ENCODE peak calls at places on chromosomes 2 and 18, in six cellular contexts. One of them, this sample, is unnamed.

GRCh38 chr2:213475433-213475832 is 191.2 kb downstream of the SPAG16 start:
- DNase-seq in Right ventricle myocardium inferior: no peak
- DNase-seq in posterior vena cava: no peak
- DNase-seq in NCI-H82: no peak
- DNase-seq in endothelial cell of umbilical vein: no peak
- DNase-seq in stimulated activated CD8-positive, alpha-beta memory T cell treated with anti-CD3 and anti-CD28 coated beads, Interleukin-15, amount 100 ng/mL, for 48 hours: no peak
- DNase-seq in this sample: no peak

GRCh38 chr18:63970803-63971191 is 916 bp downstream of the SERPINB8 start:
- DNase-seq in Right ventricle myocardium inferior: peak
- DNase-seq in posterior vena cava: no peak
- DNase-seq in NCI-H82: no peak
- DNase-seq in endothelial cell of umbilical vein: no peak
- DNase-seq in stimulated activated CD8-positive, alpha-beta memory T cell treated with anti-CD3 and anti-CD28 coated beads, Interleukin-15, amount 100 ng/mL, for 48 hours: no peak
- DNase-seq in this sample: no peak

GRCh38 chr2:140988597-140988996 is 1142.2 kb downstream of the LRP1B start:
- DNase-seq in Right ventricle myocardium inferior: no peak
- DNase-seq in posterior vena cava: no peak
- DNase-seq in NCI-H82: no peak
- DNase-seq in endothelial cell of umbilical vein: peak
- DNase-seq in stimulated activated CD8-positive, alpha-beta memory T cell treated with anti-CD3 and anti-CD28 coated beads, Interleukin-15, amount 100 ng/mL, for 48 hours: no peak
- DNase-seq in this sample: no peak

GRCh38 chr2:42949125-42949524 is 156.7 kb upstream of the HAAO start:
- DNase-seq in Right ventricle myocardium inferior: no peak
- DNase-seq in posterior vena cava: no peak
- DNase-seq in NCI-H82: no peak
- DNase-seq in endothelial cell of umbilical vein: no peak
- DNase-seq in stimulated activated CD8-positive, alpha-beta memory T cell treated with anti-CD3 and anti-CD28 coated beads, Interleukin-15, amount 100 ng/mL, for 48 hours: no peak
- DNase-seq in this sample: no peak

GRCh38 chr2:157751462-157752058 is 122.9 kb upstream of the ACVR1C start:
- DNase-seq in Right ventricle myocardium inferior: no peak
- DNase-seq in posterior vena cava: peak
- DNase-seq in NCI-H82: peak
- DNase-seq in endothelial cell of umbilical vein: no peak
- DNase-seq in stimulated activated CD8-positive, alpha-beta memory T cell treated with anti-CD3 and anti-CD28 coated beads, Interleukin-15, amount 100 ng/mL, for 48 hours: no peak
- DNase-seq in this sample: no peak

GRCh38 chr2:113878743-113879142 is 11.1 kb upstream of the ACTR3 start:
- DNase-seq in Right ventricle myocardium inferior: no peak
- DNase-seq in posterior vena cava: no peak
- DNase-seq in NCI-H82: peak
- DNase-seq in endothelial cell of umbilical vein: no peak
- DNase-seq in stimulated activated CD8-positive, alpha-beta memory T cell treated with anti-CD3 and anti-CD28 coated beads, Interleukin-15, amount 100 ng/mL, for 48 hours: no peak
- DNase-seq in this sample: no peak

GRCh38 chr2:59297829-59298228 is 1056.7 kb upstream of the FANCL start:
- DNase-seq in Right ventricle myocardium inferior: no peak
- DNase-seq in posterior vena cava: no peak
- DNase-seq in NCI-H82: peak
- DNase-seq in endothelial cell of umbilical vein: no peak
- DNase-seq in stimulated activated CD8-positive, alpha-beta memory T cell treated with anti-CD3 and anti-CD28 coated beads, Interleukin-15, amount 100 ng/mL, for 48 hours: no peak
- DNase-seq in this sample: no peak

GRCh38 chr2:190859347-190860297 is 21.0 kb upstream of the GLS start:
- DNase-seq in Right ventricle myocardium inferior: no peak
- DNase-seq in posterior vena cava: no peak
- DNase-seq in NCI-H82: no peak
- DNase-seq in endothelial cell of umbilical vein: peak
- DNase-seq in stimulated activated CD8-positive, alpha-beta memory T cell treated with anti-CD3 and anti-CD28 coated beads, Interleukin-15, amount 100 ng/mL, for 48 hours: no peak
- DNase-seq in this sample: no peak

GRCh38 chr2:216643986-216644662 is 10.9 kb downstream of the IGFBP2 start:
- DNase-seq in Right ventricle myocardium inferior: no peak
- DNase-seq in posterior vena cava: no peak
- DNase-seq in NCI-H82: no peak
- DNase-seq in endothelial cell of umbilical vein: peak
- DNase-seq in stimulated activated CD8-positive, alpha-beta memory T cell treated with anti-CD3 and anti-CD28 coated beads, Interleukin-15, amount 100 ng/mL, for 48 hours: no peak
- DNase-seq in this sample: no peak

GRCh38 chr2:45210466-45211195 is 201.4 kb upstream of the SIX2 start:
- DNase-seq in Right ventricle myocardium inferior: no peak
- DNase-seq in posterior vena cava: no peak
- DNase-seq in NCI-H82: no peak
- DNase-seq in endothelial cell of umbilical vein: no peak
- DNase-seq in stimulated activated CD8-positive, alpha-beta memory T cell treated with anti-CD3 and anti-CD28 coated beads, Interleukin-15, amount 100 ng/mL, for 48 hours: no peak
- DNase-seq in this sample: no peak